ENCODE peak calls at places on chromosomes 16 and 17, in nine cellular contexts. K is sigmoid colon; W is retinal pigment epithelial cell; H is IMR-90; Z is T-cell; R is activated CD4-positive, alpha-beta T cell treated with anti-CD3 and anti-CD28 coated beads, Interleukin-2, amount 50 U/mL, for 4 hours; G is NCI-H526 treated with DMSO at 0.1 percent for 48 hours; D is upper lobe of right lung; M is breast epithelium. T is an unnamed sample.
A peak's percentile ranks its signal among the peaks of the same experiment; 100 is the strongest.

GRCh38 chr17:19867654-19868395 is at the start of gene ULK2:
- DNase-seq in G (no peak), W (no peak), M (peak; percentile 58), K (peak; percentile 80), R (peak; percentile 23), H (peak; percentile 69), Z (peak; percentile 24), D (peak; percentile 84), T (no peak)

GRCh38 chr16:24088767-24089166 is 167.4 kb upstream of the CACNG3 start:
- DNase-seq in R (no peak), M (no peak), Z (no peak), W (no peak), G (no peak), K (no peak), D (no peak), H (no peak), T (no peak)

GRCh38 chr17:50487213-50488096 is 8.8 kb downstream of the RSAD1 start:
- DNase-seq in W (no peak), R (no peak), D (no peak), M (no peak), H (peak; percentile 12), G (no peak), Z (no peak), K (no peak), T (no peak)

GRCh38 chr16:10828851-10829331 is 10.3 kb upstream of the TVP23A start:
- DNase-seq in M (peak; percentile 94), G (no peak), D (peak; percentile 97), W (peak; percentile 80), Z (no peak), R (no peak), K (peak; percentile 96), H (peak; percentile 53), T (no peak)

GRCh38 chr16:86026136-86026905 is 127.4 kb downstream of the IRF8 start:
- DNase-seq in W (no peak), D (peak; percentile 52), Z (no peak), G (no peak), K (peak; percentile 27), R (no peak), M (peak; percentile 27), H (no peak), T (no peak)

GRCh38 chr17:61467416-61468262 is 15.4 kb downstream of the TBX4 start:
- DNase-seq in G (no peak), R (no peak), H (peak; percentile 52), D (peak; percentile 63), Z (no peak), W (peak; percentile 2), K (peak; percentile 50), M (peak; percentile 42), T (no peak)

GRCh38 chr17:42387663-42388380 is 420 bp downstream of the STAT3 start:
- DNase-seq in K (peak; percentile 80), R (peak; percentile 7), D (peak; percentile 78), H (no peak), G (peak; percentile 27), W (no peak), M (peak; percentile 60), Z (peak; percentile 14), T (no peak)

GRCh38 chr16:75315907-75316306 is 64.5 kb upstream of the BCAR1 start:
- DNase-seq in Z (no peak), D (no peak), M (no peak), W (no peak), G (no peak), H (no peak), K (no peak), R (no peak), T (no peak)

GRCh38 chr17:45940293-45940692 is 45.9 kb downstream of the MAPT start:
- DNase-seq in R (no peak), W (no peak), M (no peak), D (no peak), K (no peak), H (no peak), Z (no peak), G (no peak), T (no peak)

GRCh38 chr17:72726936-72727335 is 365.6 kb downstream of the SLC39A11 start:
- DNase-seq in W (no peak), M (no peak), H (peak; percentile 77), K (no peak), R (no peak), Z (peak; percentile 24), D (no peak), G (no peak), T (peak; percentile 19)